ENCODE peak calls at places on chromosomes 3 and 15, in four cellular contexts. K, I, Q and W are unnamed samples.

GRCh38 chr15:22902046-22902445 is 63.6 kb downstream of the NIPA2 start:
- DNase-seq in Q (no peak), I (no peak), K (no peak), W (no peak)

GRCh38 chr3:106957021-106957420 is 420.2 kb upstream of the CCDC54 start:
- DNase-seq in Q (no peak), K (no peak), I (no peak), W (no peak)

GRCh38 chr3:175940243-175940642 is 1081.1 kb downstream of the NAALADL2 start:
- DNase-seq in Q (no peak), I (no peak), K (peak; percentile 20), W (no peak)

GRCh38 chr3:45312836-45313493 is 75.4 kb upstream of the LARS2 start:
- DNase-seq in Q (no peak), K (no peak), I (no peak), W (no peak)

GRCh38 chr15:68252925-68253534 is 23.5 kb upstream of the CLN6 start:
- DNase-seq in I (peak; percentile 9), K (peak; percentile 71), Q (peak; percentile 54), W (no peak)

GRCh38 chr15:25954398-25954797 is 91.3 kb upstream of the ATP10A start:
- DNase-seq in Q (no peak), K (no peak), I (no peak), W (no peak)

GRCh38 chr3:125166581-125166980 is 46.0 kb downstream of the SLC12A8 start:
- DNase-seq in Q (no peak), I (no peak), K (peak; percentile 55), W (no peak)

GRCh38 chr3:1195922-1196321 is 103.1 kb downstream of the CNTN6 start:
- DNase-seq in K (peak; percentile 85), Q (no peak), I (no peak), W (no peak)

GRCh38 chr3:153173758-153174516 is 11.9 kb downstream of the RAP2B start:
- DNase-seq in K (peak; percentile 70), Q (no peak), I (no peak), W (no peak)

GRCh38 chr15:101045835-101046691 is 126.9 kb downstream of the LRRK1 start:
- DNase-seq in Q (no peak), I (no peak), K (no peak), W (peak; percentile 14)

GRCh38 chr3:107689355-107689754 is 166.6 kb downstream of the BBX start:
- DNase-seq in K (peak; percentile 54), Q (no peak), I (no peak), W (no peak)

GRCh38 chr3:60277376-60277800 is 973.9 kb downstream of the FHIT start:
- DNase-seq in I (no peak), Q (no peak), K (no peak), W (no peak)

GRCh38 chr15:42100021-42100800 is 5.8 kb upstream of the PLA2G4D start:
- DNase-seq in I (no peak), Q (no peak), K (peak; percentile 73), W (no peak)

GRCh38 chr3:41334426-41334825 is 135.1 kb downstream of the CTNNB1 start:
- DNase-seq in K (no peak), Q (no peak), I (no peak), W (no peak)

GRCh38 chr3:195425849-195426248 is 17.0 kb downstream of the ACAP2 start:
- DNase-seq in Q (no peak), K (no peak), I (no peak), W (no peak)

GRCh38 chr3:168275662-168276061 is 179.9 kb upstream of the GOLIM4 start:
- DNase-seq in K (no peak), I (no peak), Q (no peak), W (no peak)

GRCh38 chr15:45114751-45115085 is 592 bp downstream of the DUOXA2 start:
- DNase-seq in I (no peak), K (no peak), Q (no peak), W (no peak)

GRCh38 chr15:45116482-45117326 is 2.6 kb downstream of the DUOXA2 start:
- DNase-seq in K (no peak), I (no peak), Q (no peak), W (no peak)

GRCh38 chr15:45117327-45118130 is 3.4 kb downstream of the DUOXA2 start:
- DNase-seq in K (no peak), Q (no peak), I (no peak), W (no peak)

GRCh38 chr15:45115312-45115820 is 1.2 kb downstream of the DUOXA2 start:
- DNase-seq in K (no peak), I (no peak), Q (no peak), W (no peak)

DNA sequence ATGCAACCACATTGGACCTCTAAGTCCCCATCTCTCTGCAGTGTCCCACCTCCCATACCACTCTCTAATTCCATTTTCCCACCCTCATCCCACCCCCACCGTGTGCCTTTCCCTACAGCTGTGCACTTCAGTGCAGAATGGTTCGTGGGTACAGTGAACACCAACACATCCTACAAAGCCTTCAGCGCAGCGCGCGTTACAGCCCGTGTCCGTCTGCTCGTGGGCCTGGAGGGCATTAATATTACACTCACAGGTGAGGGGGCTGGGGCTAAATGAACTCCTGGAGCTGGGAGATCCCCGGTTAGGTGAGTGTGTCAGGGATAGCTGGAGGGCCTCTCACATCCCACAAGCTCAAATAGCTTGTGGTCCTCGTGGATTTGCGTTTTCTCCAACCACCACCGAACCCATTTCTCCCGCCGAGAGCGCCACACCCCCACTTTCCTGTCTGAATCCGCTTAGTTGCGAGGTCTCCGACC is 1.9 kb downstream of the DUOXA2 start:
- DNase-seq in Q (no peak), K (no peak), I (no peak), W (no peak)
- H3K27me3 ChIP-seq in Q (peaks cover 73% of the 10 kb centered on the region), K (peaks cover 69% of the 10 kb centered on the region), I (peaks cover 28% of the 10 kb centered on the region), W (peaks cover 93% of the 10 kb centered on the region)

DNA sequence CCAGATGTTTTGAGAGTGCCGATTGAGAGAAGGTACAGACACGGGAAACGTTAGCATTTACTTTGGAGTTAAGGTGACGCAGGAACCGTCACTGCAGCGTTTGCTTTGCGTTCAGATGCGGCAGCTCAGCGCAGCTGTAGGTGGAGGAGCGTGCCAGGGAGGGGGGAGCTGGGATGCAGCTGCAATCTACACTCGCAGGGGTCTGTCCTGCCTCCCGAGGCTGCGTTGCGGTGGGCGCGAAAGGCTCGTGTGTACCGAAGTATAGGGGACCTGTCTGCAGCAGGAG is 425 bp upstream of the FYTTD1 start:
- DNase-seq in Q (no peak), I (no peak), K (peak; percentile 53), W (no peak)
- H3K27me3 ChIP-seq in Q (no peaks in the 10 kb centered on the region), I (no peaks in the 10 kb centered on the region), K (no peaks in the 10 kb centered on the region), W (no peaks in the 10 kb centered on the region)

GRCh38 chr3:140316895-140317400 is 360.9 kb upstream of the TRIM42 start:
- DNase-seq in K (peak; percentile 29), I (no peak), Q (no peak), W (no peak)
- H3K27me3 ChIP-seq in K (peaks cover 12% of the 10 kb centered on the region), I (no peaks in the 10 kb centered on the region), Q (no peaks in the 10 kb centered on the region), W (peaks cover 68% of the 10 kb centered on the region)

DNA sequence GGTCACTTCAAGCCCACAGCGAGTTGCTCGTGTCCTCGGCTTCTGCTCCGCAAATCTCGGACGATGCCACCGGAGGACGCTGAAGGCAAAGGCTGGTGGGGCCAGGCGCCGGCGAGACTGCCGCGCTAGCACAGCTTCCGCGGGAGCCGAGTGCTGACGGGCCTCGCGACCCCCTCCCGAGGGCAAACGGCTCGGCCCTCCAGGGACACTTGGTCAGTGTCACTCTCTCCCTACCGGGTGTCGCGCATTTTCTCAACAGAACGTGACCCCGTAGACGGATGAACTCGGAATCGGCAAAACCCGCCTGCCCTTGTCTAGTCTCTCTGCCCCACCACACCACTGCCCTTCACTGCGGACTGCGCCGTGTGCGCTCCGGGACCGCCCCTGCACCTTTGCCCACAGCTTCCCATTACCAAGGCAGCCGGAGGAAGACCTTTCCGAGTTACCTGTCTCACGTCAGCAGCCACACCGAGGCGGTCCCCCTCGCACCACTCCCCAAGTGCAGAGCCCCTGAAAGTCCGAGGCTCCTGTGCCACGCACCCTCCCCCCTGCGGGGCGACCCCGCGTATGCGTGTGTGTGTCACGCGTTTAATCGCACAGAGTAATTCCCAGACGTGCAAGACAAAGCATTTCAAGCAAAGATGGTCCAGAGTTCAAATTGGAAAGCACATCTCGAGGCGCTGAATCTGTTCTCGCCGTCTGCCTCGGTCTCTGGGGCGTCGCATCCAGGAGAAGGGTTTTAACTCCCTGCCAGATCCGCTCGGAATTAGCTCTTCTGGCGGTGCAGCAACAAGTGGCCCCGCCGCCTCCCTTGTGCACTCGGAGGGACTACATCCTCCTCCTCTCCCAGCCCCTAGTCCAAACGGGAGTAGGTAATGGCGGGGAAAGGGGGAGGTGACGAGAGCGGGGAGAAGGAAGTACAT is 245.0 kb upstream of the TOPAZ1 start:
- DNase-seq in Q (peak; percentile 41), K (peak; percentile 61), I (no peak), W (no peak)
- H3K27me3 ChIP-seq in Q (peaks cover 62% of the 10 kb centered on the region), K (peaks cover 70% of the 10 kb centered on the region), I (peaks cover 61% of the 10 kb centered on the region), W (peaks cover 100% of the 10 kb centered on the region)

GRCh38 chr3:141050913-141051632 is at the start of gene SPSB4:
- DNase-seq in K (peak; percentile 36), I (no peak), Q (peak; percentile 92), W (peak; percentile 78)

GRCh38 chr3:141052570-141053069 is 1.5 kb downstream of the SPSB4 start:
- DNase-seq in I (no peak), K (no peak), Q (no peak), W (peak; percentile 43)

GRCh38 chr3:141049681-141050080 is 1.5 kb upstream of the SPSB4 start:
- DNase-seq in K (no peak), I (no peak), Q (no peak), W (no peak)

GRCh38 chr3:141050576-141050912 is 603 bp upstream of the SPSB4 start:
- DNase-seq in K (no peak), I (no peak), Q (no peak), W (no peak)

DNA sequence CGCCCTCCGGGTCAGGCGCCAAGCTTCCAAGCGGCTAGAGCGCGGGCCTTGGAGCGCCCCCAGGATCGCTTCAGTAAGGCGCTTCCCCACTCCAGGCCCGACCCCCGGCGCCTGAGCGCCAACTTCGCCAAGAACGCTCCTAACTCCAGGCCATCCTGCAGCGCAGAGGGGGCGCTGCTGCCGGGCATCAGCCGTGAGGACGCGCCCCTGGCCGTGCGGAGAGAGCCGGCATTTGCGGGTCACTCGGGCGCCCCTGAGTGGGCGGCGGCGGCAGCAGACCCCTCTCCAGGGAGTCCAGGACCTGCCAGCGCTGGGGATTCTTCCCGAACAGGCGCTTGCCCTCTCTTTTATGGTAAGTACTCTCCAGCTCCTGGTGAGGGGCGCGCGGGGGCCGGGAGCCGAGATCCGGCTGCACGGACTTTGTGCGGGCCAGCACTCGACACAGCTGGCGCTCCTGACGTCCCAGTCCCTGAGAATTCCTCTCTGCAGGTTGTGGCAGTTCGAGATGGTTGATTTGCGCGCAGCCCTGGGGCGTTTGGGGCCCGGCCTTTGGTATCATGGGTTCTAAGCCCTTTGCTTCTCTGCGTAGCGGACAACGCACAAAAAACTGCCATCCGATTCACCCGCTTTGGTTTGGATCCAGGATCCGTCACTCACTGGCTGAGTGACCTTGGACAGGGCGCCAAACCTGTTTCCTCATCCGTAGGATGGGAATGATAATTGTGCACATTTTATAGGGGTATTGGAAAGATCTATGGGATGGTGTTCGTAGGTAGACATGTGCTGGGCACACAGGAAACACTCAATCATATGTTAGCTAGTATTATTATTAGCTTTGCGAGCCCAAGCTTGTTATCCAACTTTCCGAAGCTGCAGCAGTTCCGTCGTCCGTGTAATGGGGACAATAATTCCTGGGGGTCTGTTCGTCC is 758 bp downstream of the SPSB4 start:
- DNase-seq in K (peak; percentile 45), I (no peak), Q (peak; percentile 72), W (peak; percentile 42)
- H3K27me3 ChIP-seq in K (peaks cover 83% of the 10 kb centered on the region), I (peaks cover 5% of the 10 kb centered on the region), Q (peaks cover 10% of the 10 kb centered on the region), W (peaks cover 69% of the 10 kb centered on the region)

GRCh38 chr3:32819581-32820348 is 2.0 kb downstream of the TRIM71 start:
- DNase-seq in I (no peak), K (no peak), Q (no peak), W (no peak)
- H3K27me3 ChIP-seq in I (peaks cover 6% of the 10 kb centered on the region), K (peaks cover 93% of the 10 kb centered on the region), Q (no peaks in the 10 kb centered on the region), W (peaks cover 97% of the 10 kb centered on the region)